ENCODE peak calls at places on chromosomes 7 and 10, in eight cellular contexts. W, G, R, C, Y, U, X and J are unnamed samples. For H3K27me3, the result is how much of the 10 kb centered on the place peaks cover.

GRCh38 chr7:157406971-157407370 is 70.2 kb downstream of the DNAJB6 start:
- DNase-seq in W (no peak), G (no peak), R (peak), C (no peak), Y (no peak), U (no peak), X (no peak), J (no peak)

GRCh38 chr7:40697653-40698052 is 562.8 kb downstream of the SUGCT start:
- DNase-seq in W (no peak), G (no peak), R (no peak), C (no peak), Y (no peak), U (no peak), X (no peak), J (no peak)

GRCh38 chr10:74882427-74882826 is 56.0 kb downstream of the KAT6B start:
- DNase-seq in W (no peak), G (no peak), R (no peak), C (no peak), Y (no peak), U (no peak), X (peak), J (no peak)

GRCh38 chr7:66921396-66921917 is 432 bp downstream of the TMEM248 start:
- DNase-seq in W (no peak), G (peak), R (peak), C (no peak), Y (peak), U (no peak), X (peak), J (peak)

GRCh38 chr7:157204134-157204533 is 65.4 kb downstream of the UBE3C start:
- DNase-seq in W (no peak), G (no peak), R (no peak), C (no peak), Y (no peak), U (no peak), X (no peak), J (no peak)

GRCh38 chr7:137146996-137147720 is 196.4 kb downstream of the PTN start:
- DNase-seq in W (no peak), G (no peak), R (no peak), C (no peak), Y (no peak), U (no peak), X (no peak), J (no peak)

GRCh38 chr7:28573059-28573553 is 160.8 kb downstream of the CREB5 start:
- DNase-seq in W (no peak), G (peak), R (no peak), C (no peak), Y (peak), U (no peak), X (peak), J (no peak)

GRCh38 chr7:106345421-106346166 is 60.8 kb upstream of the NAMPT start:
- DNase-seq in W (no peak), G (no peak), R (no peak), C (no peak), Y (no peak), U (no peak), X (peak), J (no peak)

GRCh38 chr10:97780991-97781540 is 9.3 kb upstream of the SFRP5 start:
- DNase-seq in W (no peak), G (no peak), R (no peak), C (no peak), Y (no peak), U (no peak), X (no peak), J (no peak)

GRCh38 chr10:16843252-16843870 is 26.1 kb upstream of the RSU1 start:
- DNase-seq in W (peak), G (no peak), R (no peak), C (peak), Y (no peak), U (peak), X (peak), J (no peak)

GRCh38 chr7:19112290-19113000 is 5.0 kb downstream of the TWIST1 start:
- DNase-seq in W (no peak), G (no peak), R (peak), C (no peak), Y (no peak), U (no peak), X (no peak), J (no peak)

GRCh38 chr10:110356628-110357245 is 52.0 kb upstream of the SMNDC1 start:
- DNase-seq in W (peak), G (peak), R (no peak), C (peak), Y (no peak), U (peak), X (peak), J (no peak)

GRCh38 chr7:126803060-126803665 is 449.6 kb downstream of the GRM8 start:
- DNase-seq in W (peak), G (peak), R (no peak), C (peak), Y (peak), U (peak), X (peak), J (no peak)

GRCh38 chr10:93245772-93246171 is 172.1 kb downstream of the CYP26A1 start:
- DNase-seq in W (no peak), G (no peak), R (no peak), C (no peak), Y (no peak), U (no peak), X (no peak), J (no peak)

GRCh38 chr7:155339474-155339873 is 41.8 kb downstream of the INSIG1 start:
- DNase-seq in W (no peak), G (no peak), R (peak), C (no peak), Y (no peak), U (no peak), X (no peak), J (no peak)

GRCh38 chr7:155342313-155342712 is 44.6 kb downstream of the INSIG1 start:
- DNase-seq in W (no peak), G (no peak), R (peak), C (no peak), Y (peak), U (no peak), X (no peak), J (peak)

GRCh38 chr7:155340071-155340531 is 42.4 kb downstream of the INSIG1 start:
- DNase-seq in W (no peak), G (no peak), R (peak), C (no peak), Y (no peak), U (no peak), X (no peak), J (no peak)

GRCh38 chr7:155341463-155341983 is 43.8 kb downstream of the INSIG1 start:
- DNase-seq in W (no peak), G (no peak), R (no peak), C (no peak), Y (peak), U (no peak), X (no peak), J (no peak)

DNA sequence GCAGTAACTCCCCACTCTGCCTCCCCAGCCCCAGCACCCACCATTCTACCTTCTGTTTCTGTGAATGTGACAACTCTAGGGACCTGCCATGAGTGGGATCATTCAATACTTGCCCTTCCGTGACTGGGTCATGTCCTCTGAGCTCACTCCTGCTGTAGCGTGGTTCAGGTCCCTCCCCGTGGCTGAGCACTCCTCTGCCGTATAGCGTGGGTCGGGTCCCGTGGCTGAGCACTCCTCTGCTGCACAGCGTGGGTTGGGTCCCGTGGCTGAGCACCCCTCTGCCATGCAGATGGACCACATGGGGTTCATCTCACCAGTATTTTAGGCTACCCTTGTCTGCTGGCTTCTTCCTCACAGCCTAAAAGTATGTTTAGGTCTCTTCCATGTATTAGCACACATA is 43.0 kb downstream of the INSIG1 start:
- DNase-seq in W (no peak), G (no peak), R (peak), C (no peak), Y (peak), U (no peak), X (no peak), J (no peak)
- H3K27me3 ChIP-seq in W (under half), G (under half), R (under half), C (under half), Y (under half), U (under half), X (under half), J (under half)

GRCh38 chr10:30062582-30062981 is 3.2 kb upstream of the JCAD start:
- DNase-seq in W (no peak), G (no peak), R (no peak), C (no peak), Y (no peak), U (no peak), X (no peak), J (no peak)
- H3K27me3 ChIP-seq in W (under half), G (under half), R (under half), C (under half), Y (under half), U (under half), X (under half), J (under half)

DNA sequence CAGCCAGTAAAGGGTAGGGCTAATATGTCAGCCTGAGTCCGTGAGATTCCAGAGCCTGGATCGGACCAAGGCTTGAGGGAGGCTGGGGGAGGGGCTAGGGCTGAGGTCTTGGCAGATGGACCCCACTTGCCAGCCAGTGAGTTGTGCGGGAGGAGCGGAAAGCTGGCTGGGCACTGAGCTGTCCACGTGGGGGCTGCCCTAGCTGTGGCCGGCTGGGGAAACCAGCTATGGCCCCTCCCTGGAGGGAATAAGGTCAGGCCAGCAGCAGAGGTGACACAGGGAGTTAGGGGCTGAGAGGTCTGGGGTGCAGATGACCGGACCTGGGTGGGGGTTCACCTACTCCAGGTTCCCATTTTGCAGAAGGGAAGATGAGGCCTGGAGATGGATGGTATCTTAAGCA is 77.3 kb downstream of the UNCX start:
- DNase-seq in W (no peak), G (no peak), R (no peak), C (no peak), Y (no peak), U (no peak), X (no peak), J (peak)
- H3K27me3 ChIP-seq in W (under half), G (under half), R (under half), C (under half), Y (under half), U (under half), X (under half), J (under half)

DNA sequence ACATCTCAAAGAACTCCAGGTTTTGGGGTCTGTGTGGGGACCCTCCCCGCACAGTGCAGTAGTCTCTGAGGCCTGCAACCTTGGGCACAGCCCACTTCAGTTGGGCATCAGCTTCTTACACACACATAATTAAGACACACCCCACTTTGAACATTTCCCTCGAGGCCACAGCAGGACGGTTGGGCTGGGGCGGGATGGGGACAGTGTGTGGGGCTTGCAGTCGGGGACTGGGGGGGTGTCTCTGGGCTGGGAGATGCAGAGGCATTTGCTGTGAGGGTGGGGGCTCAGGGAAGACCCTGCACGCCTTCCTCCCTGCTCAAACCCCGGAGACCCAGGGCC is 1.2 kb downstream of the LFNG start:
- DNase-seq in W (no peak), G (no peak), R (no peak), C (no peak), Y (peak), U (no peak), X (no peak), J (no peak)
- H3K27me3 ChIP-seq in W (under half), G (under half), R (under half), C (under half), Y (under half), U (under half), X (under half), J (under half)

DNA sequence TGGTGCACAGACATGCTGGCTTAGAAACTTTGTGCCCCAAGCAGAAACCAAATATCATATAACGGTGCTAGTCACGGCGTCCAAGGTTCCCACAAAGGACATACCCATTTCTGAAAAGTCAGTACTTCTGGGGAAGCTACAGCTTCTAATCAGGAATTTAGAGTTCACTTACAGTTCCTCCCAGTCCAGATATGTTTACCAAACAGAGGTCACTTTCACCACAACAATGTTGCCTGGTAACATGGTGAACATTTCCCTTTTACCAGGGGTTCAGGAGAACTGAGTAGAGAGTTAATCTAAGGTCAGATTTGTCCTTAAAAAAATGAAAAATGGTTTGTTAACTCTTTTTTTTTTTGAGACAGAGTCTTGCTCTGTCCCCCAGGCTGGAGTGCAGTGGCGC is 265.9 kb upstream of the MKLN1 start:
- DNase-seq in W (no peak), G (no peak), R (no peak), C (no peak), Y (no peak), U (no peak), X (no peak), J (no peak)
- H3K27me3 ChIP-seq in W (under half), G (under half), R (under half), C (under half), Y (under half), U (under half), X (under half), J (under half)